ENCODE peak calls at places on chromosomes 7 and 10, in four cellular contexts. S is neural crest cell, C is SK-N-SH, P is Caco-2. G is an unnamed sample.

GRCh38 chr10:88879754-88880286 is at the start of gene STAMBPL1:
- DNase-seq in S (no peak), C (no peak), P (no peak), G (no peak)

GRCh38 chr7:99974681-99975080 is 1.1 kb downstream of the AZGP1 start:
- DNase-seq in S (no peak), C (no peak), P (no peak), G (no peak)

GRCh38 chr10:72315611-72316385 is 38.9 kb downstream of the DNAJB12 start:
- DNase-seq in S (no peak), C (no peak), P (no peak), G (peak; percentile 98)

GRCh38 chr10:51047857-51048256 is 26.4 kb upstream of the PRKG1 start:
- DNase-seq in S (no peak), C (no peak), P (no peak), G (peak; percentile 54)

GRCh38 chr10:60281792-60282353 is 107.8 kb downstream of the ANK3 start:
- DNase-seq in S (no peak), C (peak; percentile 14), P (peak; percentile 31), G (no peak)

GRCh38 chr7:156558198-156558597 is 82.4 kb upstream of the RNF32 start:
- DNase-seq in S (no peak), C (no peak), P (no peak), G (peak; percentile 1)

GRCh38 chr10:59675812-59676211 is 33.8 kb downstream of the SLC16A9 start:
- DNase-seq in S (peak; percentile 20), C (no peak), P (peak; percentile 64), G (no peak)

GRCh38 chr7:141158562-141158961 is 84.7 kb downstream of the TMEM178B start:
- DNase-seq in S (no peak), C (no peak), P (no peak), G (peak; percentile 84)

GRCh38 chr7:155831807-155832524 is 19.7 kb upstream of the SHH start:
- DNase-seq in S (no peak), C (no peak), P (no peak), G (no peak)

DNA sequence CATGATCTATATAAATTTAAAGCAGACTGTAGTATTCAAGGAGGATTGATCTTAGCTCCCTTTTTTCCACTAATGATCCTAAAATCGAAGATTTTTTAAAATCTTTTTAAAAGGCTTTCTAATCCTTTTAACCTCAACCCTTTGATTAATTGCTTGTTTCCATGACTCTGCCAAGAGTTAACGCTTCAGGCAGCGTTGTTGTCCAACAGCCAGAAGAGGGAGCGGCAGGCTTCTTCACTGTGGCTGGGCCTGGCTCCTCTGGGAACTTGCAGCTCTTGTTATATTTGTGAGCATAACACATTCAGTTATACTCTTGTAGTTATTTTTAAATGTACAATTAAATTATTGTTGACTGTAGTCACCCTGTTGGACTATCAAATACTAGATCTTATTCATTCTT is 26.3 kb downstream of the CRCP start:
- DNase-seq in S (peak; percentile 14), C (peak; percentile 52), P (peak; percentile 59), G (peak; percentile 90)
- TF ChIP-seq CTCF in S (peak; percentile 65), C (peak; percentile 75), P (peak; percentile 80), G (peak; percentile 85)

GRCh38 chr10:123143825-123144168 is 4.1 kb upstream of the HMX2 start:
- DNase-seq in S (no peak), C (no peak), P (no peak), G (no peak)

GRCh38 chr10:123145542-123146012 is 2.4 kb upstream of the HMX2 start:
- DNase-seq in S (no peak), C (peak; percentile 29), P (no peak), G (no peak)

GRCh38 chr10:123146013-123146891 is 1.7 kb upstream of the HMX2 start:
- DNase-seq in S (no peak), C (peak; percentile 41), P (no peak), G (no peak)

GRCh38 chr10:123143162-123143824 is 4.6 kb upstream of the HMX2 start:
- DNase-seq in S (no peak), C (peak; percentile 30), P (no peak), G (no peak)

GRCh38 chr10:123144697-123145541 is 3.0 kb upstream of the HMX2 start:
- DNase-seq in S (no peak), C (peak; percentile 74), P (no peak), G (no peak)
- TF ChIP-seq CTCF in S (no peak), C (peak; percentile 23), P (no peak), G (peak; percentile 17)

GRCh38 chr7:15888090-15888489 is 201.6 kb upstream of the MEOX2 start:
- DNase-seq in S (no peak), C (no peak), P (no peak), G (no peak)

GRCh38 chr7:15885678-15886077 is 199.2 kb upstream of the MEOX2 start:
- DNase-seq in S (no peak), C (no peak), P (no peak), G (no peak)

GRCh38 chr7:15891151-15891842 is 204.8 kb upstream of the MEOX2 start:
- DNase-seq in S (no peak), C (no peak), P (no peak), G (peak; percentile 63)

GRCh38 chr7:15886626-15887025 is 200.1 kb upstream of the MEOX2 start:
- DNase-seq in S (no peak), C (no peak), P (no peak), G (no peak)

DNA sequence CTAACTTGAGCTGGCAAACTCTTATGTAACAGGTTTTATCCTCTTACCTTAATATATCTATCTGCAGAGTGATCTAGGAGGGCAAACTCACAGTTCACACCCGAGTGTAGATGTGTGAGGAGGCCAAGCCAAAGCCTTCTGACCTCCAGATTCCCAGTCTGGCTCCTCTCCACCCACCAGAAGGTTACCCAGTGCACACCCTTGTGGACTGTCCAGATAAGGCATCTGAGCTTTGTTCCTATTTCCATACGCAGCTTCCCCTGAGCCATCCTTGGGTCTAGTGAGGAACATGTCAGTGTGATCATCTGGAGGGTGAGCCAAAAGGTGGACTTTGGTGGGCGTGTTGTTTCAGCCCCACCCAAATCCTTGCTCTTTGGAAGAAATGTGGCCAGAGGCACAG is 203.0 kb upstream of the MEOX2 start:
- DNase-seq in S (no peak), C (peak; percentile 6), P (peak; percentile 63), G (peak; percentile 26)
- TF ChIP-seq CTCF in S (peak; percentile 36), C (peak; percentile 44), P (peak; percentile 46), G (peak; percentile 44)

DNA sequence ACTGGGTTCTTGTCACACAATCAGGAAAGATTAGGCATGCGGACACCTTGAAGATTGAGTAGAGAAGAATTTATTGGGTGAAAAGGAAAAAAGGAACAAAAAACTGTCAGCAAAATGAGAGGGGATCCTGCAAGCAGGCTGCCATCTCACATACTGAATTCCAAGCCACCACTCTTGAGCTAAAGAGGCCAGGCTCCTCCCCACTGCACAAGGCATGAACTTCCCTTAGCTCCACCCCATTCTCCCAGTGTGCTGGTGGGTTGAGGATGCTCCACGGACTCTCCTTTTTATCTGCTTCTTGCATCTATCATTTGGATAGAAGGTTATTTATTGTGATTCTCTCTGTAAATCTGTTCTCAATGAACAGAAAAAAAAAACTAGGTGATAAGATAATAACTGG is 79.6 kb downstream of the ANKRD7 start:
- DNase-seq in S (no peak), C (no peak), P (no peak), G (no peak)
- TF ChIP-seq CTCF in S (no peak), C (no peak), P (no peak), G (no peak)

GRCh38 chr7:6169805-6170520 is 102.5 kb downstream of the CYTH3 start:
- DNase-seq in S (no peak), C (no peak), P (no peak), G (no peak)

GRCh38 chr7:6168469-6168868 is 104.0 kb downstream of the CYTH3 start:
- DNase-seq in S (no peak), C (no peak), P (no peak), G (no peak)

GRCh38 chr7:6170571-6171531 is 101.6 kb downstream of the CYTH3 start:
- DNase-seq in S (no peak), C (no peak), P (no peak), G (no peak)

GRCh38 chr7:6172331-6173295 is 99.8 kb downstream of the CYTH3 start:
- DNase-seq in S (no peak), C (peak; percentile 59), P (no peak), G (no peak)

DNA sequence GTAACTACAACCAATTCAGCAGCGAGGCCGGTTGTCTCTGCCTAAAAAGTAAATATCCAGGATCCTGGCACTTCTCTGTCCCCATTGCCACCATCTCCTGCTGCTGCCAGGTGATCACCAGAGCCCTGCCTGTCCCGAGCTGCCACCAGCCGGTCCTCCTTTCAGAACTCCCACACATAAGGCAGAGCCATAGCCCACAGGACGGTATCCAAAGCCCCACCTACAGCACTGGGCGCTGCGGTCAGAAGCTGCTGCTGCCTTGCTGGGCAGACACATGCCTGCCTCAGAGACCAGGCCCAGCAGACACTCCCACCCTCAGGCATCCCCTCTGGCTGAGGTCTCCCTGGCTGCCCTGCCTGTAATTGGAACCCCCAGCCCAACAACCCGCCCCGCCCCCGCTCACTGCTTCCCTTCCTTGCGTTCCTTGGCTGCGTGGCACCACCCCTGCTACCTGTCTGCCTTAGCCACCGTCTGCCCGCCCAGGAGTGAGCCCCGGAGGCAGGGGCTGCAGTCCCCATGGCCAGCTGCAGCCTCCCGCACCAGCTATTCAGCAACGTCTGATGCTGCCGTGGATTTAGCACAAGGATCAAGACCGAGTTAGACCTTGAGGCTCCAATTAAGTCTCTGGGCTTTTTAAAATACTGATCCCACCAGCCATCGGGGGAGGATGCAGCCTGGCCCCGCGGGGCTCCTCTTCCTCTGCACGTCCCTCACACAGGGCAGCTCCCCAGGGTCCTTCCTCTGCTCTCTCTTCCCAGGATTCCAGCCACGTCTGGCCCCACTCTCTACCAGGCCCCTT is 100.7 kb downstream of the CYTH3 start:
- DNase-seq in S (no peak), C (no peak), P (no peak), G (no peak)
- TF ChIP-seq CTCF in S (no peak), C (no peak), P (no peak), G (no peak)

DNA sequence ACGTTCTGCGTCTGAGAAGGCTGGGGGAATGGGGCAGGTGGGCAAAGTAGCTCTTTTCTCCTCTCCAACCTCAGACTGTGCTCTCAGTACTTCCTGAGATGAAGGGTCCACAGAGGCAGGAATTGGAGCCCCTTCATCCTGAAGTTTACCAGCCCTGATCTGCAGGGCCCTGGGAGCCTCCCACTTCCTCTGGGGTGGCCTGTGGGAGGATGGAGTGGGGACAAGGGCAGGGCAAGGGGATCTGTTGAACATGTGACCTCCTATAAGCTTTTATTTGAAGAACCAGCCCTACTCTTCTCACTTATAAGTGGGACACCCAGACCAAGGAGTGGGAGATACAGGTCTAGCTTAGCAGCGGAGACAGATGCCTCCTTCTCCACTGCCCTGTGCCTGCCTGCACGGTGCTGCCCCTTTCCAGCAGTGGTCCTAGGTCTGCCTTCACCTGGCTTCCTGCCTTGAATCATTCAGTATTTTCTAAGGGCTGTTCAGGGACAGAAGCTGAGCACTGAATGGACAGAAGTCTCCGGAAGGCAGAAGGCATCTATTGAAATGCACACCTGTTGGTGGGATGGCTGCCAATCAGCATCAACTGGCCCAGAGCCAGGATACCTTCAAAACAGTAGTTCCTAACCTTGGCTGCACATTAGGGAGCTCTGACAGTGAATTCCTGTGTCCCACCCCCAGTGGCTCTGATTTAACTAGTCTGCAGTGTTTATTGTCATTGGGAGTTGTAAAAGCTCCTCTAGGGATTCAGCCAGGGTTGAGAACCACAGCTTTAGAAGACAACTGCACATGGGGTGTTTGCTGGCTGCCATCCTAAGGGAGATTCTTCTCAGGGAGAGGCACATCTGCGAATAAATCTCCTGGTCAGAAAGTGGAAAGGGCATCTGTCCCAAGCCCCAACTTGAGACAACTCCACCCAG is 2.7 kb upstream of the ARHGAP22 start:
- DNase-seq in S (no peak), C (no peak), P (no peak), G (no peak)
- TF ChIP-seq CTCF in S (no peak), C (no peak), P (no peak), G (no peak)